ENCODE peak calls at places on chromosomes 3 and 15, in ten cellular contexts. E is left lung, Y is T-cell, A is RPMI8226, V is ecto neural progenitor cell, B is T-helper 2 cell, Q is NB4, R is posterior cingulate gyrus, P is fibroblast of mammary gland, U is T-helper 17 cell. I is an unnamed sample.
A peak's percentile ranks its signal among the peaks of the same experiment; 100 is the strongest.

GRCh38 chr3:98655666-98656065 is 62.3 kb upstream of the CPOX start:
- DNase-seq in V (no peak), Q (no peak), A (no peak), B (no peak), P (peak; percentile 64), E (no peak), Y (no peak), R (no peak), U (no peak), I (no peak)

GRCh38 chr3:112739252-112739945 is 98.5 kb upstream of the CCDC80 start:
- DNase-seq in A (no peak), Q (no peak), E (no peak), Y (no peak), R (no peak), U (no peak), V (no peak), P (peak; percentile 42), B (no peak), I (peak; percentile 7)

GRCh38 chr3:179404307-179404706 is 47.0 kb downstream of the GNB4 start:
- DNase-seq in R (no peak), Q (no peak), V (no peak), U (no peak), B (no peak), E (no peak), A (no peak), Y (no peak), P (no peak), I (no peak)

GRCh38 chr3:25372167-25372566 is 55.9 kb upstream of the RARB start:
- DNase-seq in Q (no peak), E (no peak), Y (no peak), A (no peak), P (peak; percentile 78), R (no peak), U (no peak), V (no peak), B (no peak), I (no peak)

GRCh38 chr3:185537369-185537970 is 14.9 kb downstream of the LIPH start:
- DNase-seq in P (peak; percentile 89), U (no peak), E (peak; percentile 67), A (peak; percentile 82), R (no peak), Q (peak; percentile 98), Y (no peak), B (peak; percentile 5), V (no peak), I (peak; percentile 95)

GRCh38 chr3:6753536-6753935 is 107.4 kb upstream of the GRM7 start:
- DNase-seq in E (no peak), V (no peak), R (no peak), Y (no peak), Q (no peak), B (no peak), U (no peak), P (no peak), A (no peak), I (no peak)

GRCh38 chr3:64489361-64490044 is 198.3 kb downstream of the ADAMTS9 start:
- DNase-seq in Y (no peak), V (peak; percentile 93), A (no peak), P (no peak), E (peak; percentile 74), U (no peak), Q (no peak), B (no peak), R (no peak), I (no peak)

GRCh38 chr3:157088506-157089454 is 71.2 kb downstream of the CCNL1 start:
- DNase-seq in E (peak; percentile 96), P (peak; percentile 94), V (peak; percentile 97), R (peak; percentile 92), B (peak; percentile 88), A (peak; percentile 100), U (peak; percentile 88), Q (peak; percentile 93), Y (peak; percentile 89), I (no peak)

GRCh38 chr3:46578973-46579755 is 13.1 kb upstream of the LRRC2 start:
- DNase-seq in E (no peak), P (no peak), Y (no peak), A (no peak), B (no peak), R (no peak), V (no peak), U (no peak), Q (peak; percentile 12), I (peak; percentile 17)

GRCh38 chr15:42203891-42204290 is 4.2 kb downstream of the VPS39 start:
- DNase-seq in P (peak; percentile 67), Y (no peak), V (no peak), B (no peak), E (no peak), Q (peak; percentile 12), U (no peak), R (no peak), A (no peak), I (no peak)

GRCh38 chr3:46910166-46910760 is 32.7 kb downstream of the PTH1R start:
- DNase-seq in E (peak; percentile 28), Y (no peak), P (no peak), U (no peak), R (no peak), Q (no peak), V (no peak), B (no peak), A (no peak), I (no peak)

GRCh38 chr3:158160958-158161357 is 51.1 kb downstream of the RSRC1 start:
- DNase-seq in E (no peak), Y (no peak), R (no peak), A (no peak), Q (peak; percentile 6), V (no peak), U (no peak), P (peak; percentile 97), B (no peak), I (peak; percentile 7)

GRCh38 chr15:55741592-55742497 is 1.1 kb downstream of the PRTG start:
- DNase-seq in A (no peak), Q (no peak), E (peak; percentile 35), B (no peak), Y (no peak), P (no peak), V (peak; percentile 61), R (no peak), U (no peak), I (no peak)

GRCh38 chr3:190038050-190038631 is 82.6 kb downstream of the P3H2 start:
- DNase-seq in E (peak; percentile 79), R (no peak), Y (no peak), A (peak; percentile 58), U (no peak), V (no peak), P (peak; percentile 79), B (no peak), Q (peak; percentile 3), I (no peak)

GRCh38 chr3:52881834-52882233 is 15.5 kb downstream of the STIMATE start:
- DNase-seq in Y (no peak), U (no peak), A (no peak), E (no peak), P (no peak), R (no peak), V (no peak), Q (no peak), B (no peak), I (no peak)

GRCh38 chr3:24496529-24497482 is 2.2 kb upstream of the THRB start:
- DNase-seq in Y (no peak), A (peak; percentile 48), E (peak; percentile 66), P (peak; percentile 84), R (peak; percentile 45), V (peak; percentile 69), B (no peak), Q (peak; percentile 6), U (no peak), I (no peak)

GRCh38 chr3:186598108-186598784 is 14.6 kb upstream of the AHSG start:
- DNase-seq in Y (no peak), A (no peak), P (peak; percentile 48), U (no peak), B (no peak), Q (no peak), E (no peak), R (no peak), V (no peak), I (no peak)

GRCh38 chr3:131714585-131715220 is 211.9 kb upstream of the MRPL3 start:
- DNase-seq in Y (no peak), U (no peak), B (no peak), R (no peak), P (no peak), V (no peak), E (no peak), A (peak; percentile 72), Q (no peak), I (no peak)

GRCh38 chr3:46849686-46850467 is 13.4 kb downstream of the MYL3 start:
- DNase-seq in V (peak; percentile 46), R (no peak), B (no peak), A (no peak), E (peak; percentile 25), P (peak; percentile 15), Y (no peak), Q (no peak), U (no peak), I (no peak)

GRCh38 chr15:83106994-83107840 is at the start of gene TM6SF1:
- DNase-seq in Q (peak; percentile 61), P (no peak), R (no peak), A (no peak), E (no peak), U (no peak), B (no peak), V (peak; percentile 53), Y (no peak), I (peak; percentile 33)

GRCh38 chr3:42680806-42681205 is 4.5 kb upstream of the KLHL40 start:
- DNase-seq in R (no peak), A (no peak), P (no peak), B (no peak), E (no peak), Y (no peak), U (no peak), V (no peak), Q (no peak), I (no peak)

GRCh38 chr3:171374661-171375285 is 85.4 kb downstream of the TNIK start:
- DNase-seq in Y (no peak), Q (peak; percentile 29), R (no peak), P (peak; percentile 70), A (no peak), B (no peak), E (no peak), V (no peak), U (no peak), I (no peak)

I was measured in Kasumi-1.